ENCODE peak calls at places on chromosome 22, in six cellular contexts. One of them, this sample, is unnamed.
A peak's percentile ranks its signal among the peaks of the same experiment; 100 is the strongest.

GRCh38 chr22:12697441-12697840 is 2830.6 kb upstream of the OR11H1 start:
- DNase-seq in AG04450: no peak
- DNase-seq in AG10803: no peak
- DNase-seq in naive B cell: no peak
- DNase-seq in HFFc6: no peak
- DNase-seq in activated T-cell treated with anti-CD3 and anti-CD28 coated beads for 24 hours: no peak
- DNase-seq in this sample: no peak

GRCh38 chr22:37242395-37242918 is 1.6 kb downstream of the RAC2 start:
- DNase-seq in AG04450: no peak
- DNase-seq in AG10803: no peak
- DNase-seq in naive B cell: peak; percentile 93
- DNase-seq in HFFc6: no peak
- DNase-seq in activated T-cell treated with anti-CD3 and anti-CD28 coated beads for 24 hours: peak; percentile 89
- DNase-seq in this sample: no peak

GRCh38 chr22:45450931-45451651 is 37.6 kb downstream of the RIBC2 start:
- DNase-seq in AG04450: peak; percentile 92
- DNase-seq in AG10803: peak; percentile 99
- DNase-seq in naive B cell: no peak
- DNase-seq in HFFc6: peak; percentile 95
- DNase-seq in activated T-cell treated with anti-CD3 and anti-CD28 coated beads for 24 hours: no peak
- DNase-seq in this sample: no peak

GRCh38 chr22:45891021-45891421 is 85.9 kb downstream of the WNT7B start:
- DNase-seq in AG04450: no peak
- DNase-seq in AG10803: no peak
- DNase-seq in naive B cell: no peak
- DNase-seq in HFFc6: no peak
- DNase-seq in activated T-cell treated with anti-CD3 and anti-CD28 coated beads for 24 hours: no peak
- DNase-seq in this sample: no peak

GRCh38 chr22:28333106-28333505 is 346.5 kb downstream of the TTC28 start:
- DNase-seq in AG04450: no peak
- DNase-seq in AG10803: no peak
- DNase-seq in naive B cell: no peak
- DNase-seq in HFFc6: no peak
- DNase-seq in activated T-cell treated with anti-CD3 and anti-CD28 coated beads for 24 hours: no peak
- DNase-seq in this sample: no peak

GRCh38 chr22:28923826-28924732 is 40.7 kb downstream of the ZNRF3 start:
- DNase-seq in AG04450: no peak
- DNase-seq in AG10803: no peak
- DNase-seq in naive B cell: no peak
- DNase-seq in HFFc6: no peak
- DNase-seq in activated T-cell treated with anti-CD3 and anti-CD28 coated beads for 24 hours: no peak
- DNase-seq in this sample: peak; percentile 20

GRCh38 chr22:42300286-42301071 is 30.0 kb upstream of the TCF20 start:
- DNase-seq in AG04450: no peak
- DNase-seq in AG10803: no peak
- DNase-seq in naive B cell: peak; percentile 65
- DNase-seq in HFFc6: no peak
- DNase-seq in activated T-cell treated with anti-CD3 and anti-CD28 coated beads for 24 hours: no peak
- DNase-seq in this sample: no peak

GRCh38 chr22:38788016-38788415 is 5.9 kb downstream of the DNAL4 start:
- DNase-seq in AG04450: no peak
- DNase-seq in AG10803: no peak
- DNase-seq in naive B cell: no peak
- DNase-seq in HFFc6: no peak
- DNase-seq in activated T-cell treated with anti-CD3 and anti-CD28 coated beads for 24 hours: no peak
- DNase-seq in this sample: no peak

GRCh38 chr22:43315687-43316217 is 27.4 kb downstream of the SCUBE1 start:
- DNase-seq in AG04450: no peak
- DNase-seq in AG10803: no peak
- DNase-seq in naive B cell: no peak
- DNase-seq in HFFc6: no peak
- DNase-seq in activated T-cell treated with anti-CD3 and anti-CD28 coated beads for 24 hours: no peak
- DNase-seq in this sample: no peak

GRCh38 chr22:27986937-27987336 is 67.9 kb upstream of the PITPNB start:
- DNase-seq in AG04450: no peak
- DNase-seq in AG10803: no peak
- DNase-seq in naive B cell: no peak
- DNase-seq in HFFc6: no peak
- DNase-seq in activated T-cell treated with anti-CD3 and anti-CD28 coated beads for 24 hours: no peak
- DNase-seq in this sample: no peak

GRCh38 chr22:24091551-24092420 is 80.7 kb downstream of the CABIN1 start:
- DNase-seq in AG04450: no peak
- DNase-seq in AG10803: no peak
- DNase-seq in naive B cell: no peak
- DNase-seq in HFFc6: no peak
- DNase-seq in activated T-cell treated with anti-CD3 and anti-CD28 coated beads for 24 hours: no peak
- DNase-seq in this sample: no peak

GRCh38 chr22:50261615-50262459 is at the start of gene MAPK12:
- DNase-seq in AG04450: no peak
- DNase-seq in AG10803: no peak
- DNase-seq in naive B cell: no peak
- DNase-seq in HFFc6: no peak
- DNase-seq in activated T-cell treated with anti-CD3 and anti-CD28 coated beads for 24 hours: no peak
- DNase-seq in this sample: peak; percentile 39

GRCh38 chr22:47168900-47169800 is 406.7 kb downstream of the TBC1D22A start:
- DNase-seq in AG04450: no peak
- DNase-seq in AG10803: no peak
- DNase-seq in naive B cell: no peak
- DNase-seq in HFFc6: no peak
- DNase-seq in activated T-cell treated with anti-CD3 and anti-CD28 coated beads for 24 hours: no peak
- DNase-seq in this sample: no peak

GRCh38 chr22:24410110-24410856 is 17.1 kb upstream of the ADORA2A start:
- DNase-seq in AG04450: no peak
- DNase-seq in AG10803: no peak
- DNase-seq in naive B cell: no peak
- DNase-seq in HFFc6: peak; percentile 30
- DNase-seq in activated T-cell treated with anti-CD3 and anti-CD28 coated beads for 24 hours: no peak
- DNase-seq in this sample: no peak

GRCh38 chr22:20750461-20751184 is 23.3 kb upstream of the SERPIND1 start:
- DNase-seq in AG04450: peak; percentile 63
- DNase-seq in AG10803: peak; percentile 83
- DNase-seq in naive B cell: no peak
- DNase-seq in HFFc6: peak; percentile 66
- DNase-seq in activated T-cell treated with anti-CD3 and anti-CD28 coated beads for 24 hours: peak; percentile 6
- DNase-seq in this sample: no peak

GRCh38 chr22:38782402-38783094 is 11.4 kb downstream of the DNAL4 start:
- DNase-seq in AG04450: no peak
- DNase-seq in AG10803: peak; percentile 49
- DNase-seq in naive B cell: no peak
- DNase-seq in HFFc6: no peak
- DNase-seq in activated T-cell treated with anti-CD3 and anti-CD28 coated beads for 24 hours: no peak
- DNase-seq in this sample: no peak

GRCh38 chr22:33563568-33563967 is 356.7 kb downstream of the LARGE1 start:
- DNase-seq in AG04450: no peak
- DNase-seq in AG10803: no peak
- DNase-seq in naive B cell: no peak
- DNase-seq in HFFc6: no peak
- DNase-seq in activated T-cell treated with anti-CD3 and anti-CD28 coated beads for 24 hours: no peak
- DNase-seq in this sample: no peak

GRCh38 chr22:42878561-42879305 is 21.7 kb upstream of the ARFGAP3 start:
- DNase-seq in AG04450: no peak
- DNase-seq in AG10803: no peak
- DNase-seq in naive B cell: no peak
- DNase-seq in HFFc6: no peak
- DNase-seq in activated T-cell treated with anti-CD3 and anti-CD28 coated beads for 24 hours: no peak
- DNase-seq in this sample: no peak

GRCh38 chr22:47189056-47189916 is 426.8 kb downstream of the TBC1D22A start:
- DNase-seq in AG04450: no peak
- DNase-seq in AG10803: no peak
- DNase-seq in naive B cell: no peak
- DNase-seq in HFFc6: no peak
- DNase-seq in activated T-cell treated with anti-CD3 and anti-CD28 coated beads for 24 hours: no peak
- DNase-seq in this sample: no peak

GRCh38 chr22:39214383-39215069 is 30.3 kb downstream of the PDGFB start:
- DNase-seq in AG04450: no peak
- DNase-seq in AG10803: no peak
- DNase-seq in naive B cell: no peak
- DNase-seq in HFFc6: peak; percentile 8
- DNase-seq in activated T-cell treated with anti-CD3 and anti-CD28 coated beads for 24 hours: no peak
- DNase-seq in this sample: no peak

GRCh38 chr22:44396727-44397722 is 84.3 kb upstream of the SHISAL1 start:
- DNase-seq in AG04450: no peak
- DNase-seq in AG10803: no peak
- DNase-seq in naive B cell: no peak
- DNase-seq in HFFc6: no peak
- DNase-seq in activated T-cell treated with anti-CD3 and anti-CD28 coated beads for 24 hours: no peak
- DNase-seq in this sample: no peak

GRCh38 chr22:37033605-37034430 is 14.3 kb downstream of the MPST start:
- DNase-seq in AG04450: no peak
- DNase-seq in AG10803: no peak
- DNase-seq in naive B cell: no peak
- DNase-seq in HFFc6: no peak
- DNase-seq in activated T-cell treated with anti-CD3 and anti-CD28 coated beads for 24 hours: no peak
- DNase-seq in this sample: no peak

GRCh38 chr22:45320326-45320976 is 10.7 kb downstream of the FAM118A start:
- DNase-seq in AG04450: peak; percentile 38
- DNase-seq in AG10803: peak; percentile 80
- DNase-seq in naive B cell: no peak
- DNase-seq in HFFc6: no peak
- DNase-seq in activated T-cell treated with anti-CD3 and anti-CD28 coated beads for 24 hours: no peak
- DNase-seq in this sample: no peak

GRCh38 chr22:49812838-49813237 is 14.8 kb downstream of the BRD1 start:
- DNase-seq in AG04450: no peak
- DNase-seq in AG10803: peak; percentile 26
- DNase-seq in naive B cell: no peak
- DNase-seq in HFFc6: no peak
- DNase-seq in activated T-cell treated with anti-CD3 and anti-CD28 coated beads for 24 hours: no peak
- DNase-seq in this sample: no peak

GRCh38 chr22:35538801-35539321 is 1.8 kb upstream of the RASD2 start:
- DNase-seq in AG04450: no peak
- DNase-seq in AG10803: no peak
- DNase-seq in naive B cell: no peak
- DNase-seq in HFFc6: peak; percentile 23
- DNase-seq in activated T-cell treated with anti-CD3 and anti-CD28 coated beads for 24 hours: peak; percentile 15
- DNase-seq in this sample: no peak

GRCh38 chr22:17239156-17239701 is 20.0 kb upstream of the ADA2 start:
- DNase-seq in AG04450: no peak
- DNase-seq in AG10803: no peak
- DNase-seq in naive B cell: no peak
- DNase-seq in HFFc6: no peak
- DNase-seq in activated T-cell treated with anti-CD3 and anti-CD28 coated beads for 24 hours: no peak
- DNase-seq in this sample: no peak

GRCh38 chr22:21726650-21727049 is 8.9 kb downstream of the YPEL1 start:
- DNase-seq in AG04450: no peak
- DNase-seq in AG10803: no peak
- DNase-seq in naive B cell: no peak
- DNase-seq in HFFc6: no peak
- DNase-seq in activated T-cell treated with anti-CD3 and anti-CD28 coated beads for 24 hours: peak; percentile 7
- DNase-seq in this sample: no peak

This sample was measured in caudate nucleus.